ENCODE peak calls at places on chromosomes 13 and 19, in five cellular contexts. T is activated T-cell treated with anti-CD3 and anti-CD28 coated beads, Interleukin-2, amount 50 U/mL, for 1 hour; Z is heart right ventricle; D is vagina; B is AG09319. W is an unnamed sample.

GRCh38 chr13:60078226-60078625 is 85.5 kb downstream of the DIAPH3 start:
- DNase-seq in D (no peak), Z (no peak), T (no peak), B (no peak), W (no peak)

GRCh38 chr19:9945319-9945966 is 9.1 kb upstream of the OLFM2 start:
- DNase-seq in Z (peak), D (no peak), B (peak), T (no peak), W (peak)

GRCh38 chr19:17703823-17704463 is 15.3 kb upstream of the MAP1S start:
- DNase-seq in Z (no peak), D (no peak), B (no peak), T (peak), W (no peak)

GRCh38 chr19:51460164-51460992 is 2.1 kb upstream of the SIGLEC8 start:
- DNase-seq in T (no peak), B (no peak), Z (no peak), D (no peak), W (no peak)

GRCh38 chr19:20423381-20424207 is 142.0 kb downstream of the ZNF737 start:
- DNase-seq in D (no peak), B (peak), T (peak), Z (peak), W (peak)

GRCh38 chr19:40759352-40759751 is 8.3 kb downstream of the SNRPA start:
- DNase-seq in T (no peak), D (no peak), B (no peak), Z (no peak), W (no peak)

GRCh38 chr19:18274303-18274775 is at the start of gene IQCN:
- DNase-seq in B (no peak), T (peak), D (no peak), Z (no peak), W (peak)

GRCh38 chr19:52171321-52172169 is at the start of gene ZNF836:
- DNase-seq in D (no peak), T (peak), Z (peak), B (peak), W (peak)

GRCh38 chr13:64071352-64071751 is 2655.7 kb upstream of the PCDH20 start:
- DNase-seq in D (no peak), T (no peak), Z (no peak), B (no peak), W (no peak)

GRCh38 chr19:18227781-18228271 is 1.6 kb upstream of the PDE4C start:
- DNase-seq in B (no peak), T (no peak), Z (no peak), D (no peak), W (no peak)

GRCh38 chr13:34772881-34773280 is 169.2 kb upstream of the NBEA start:
- DNase-seq in T (no peak), Z (no peak), D (no peak), B (no peak), W (no peak)

GRCh38 chr19:4067396-4068057 is 828 bp upstream of the ZBTB7A start:
- DNase-seq in T (no peak), Z (peak), D (no peak), B (no peak), W (no peak)

GRCh38 chr13:79782541-79783216 is 301.7 kb downstream of the NDFIP2 start:
- DNase-seq in T (no peak), B (no peak), Z (peak), D (no peak), W (no peak)

GRCh38 chr19:23509686-23510450 is 114.6 kb upstream of the ZNF91 start:
- DNase-seq in D (no peak), B (no peak), Z (no peak), T (no peak), W (no peak)

GRCh38 chr19:58037927-58038687 is 4.3 kb downstream of the ZSCAN1 start:
- DNase-seq in B (no peak), T (no peak), Z (no peak), D (no peak), W (no peak)

GRCh38 chr19:42316223-42317211 is 3.4 kb downstream of the TMEM145 start:
- DNase-seq in Z (no peak), B (no peak), T (no peak), D (peak), W (no peak)

GRCh38 chr13:24842533-24843278 is 78.7 kb downstream of the RNF17 start:
- DNase-seq in D (no peak), T (no peak), Z (no peak), B (no peak), W (no peak)

GRCh38 chr13:29844441-29844840 is 6.0 kb downstream of the UBL3 start:
- DNase-seq in Z (no peak), T (no peak), B (no peak), D (no peak), W (no peak)

GRCh38 chr19:310141-310651 is 19.0 kb upstream of the PLPP2 start:
- DNase-seq in T (no peak), B (no peak), D (no peak), Z (peak), W (no peak)

GRCh38 chr13:100916943-100917342 is 242.3 kb upstream of the TMTC4 start:
- DNase-seq in D (no peak), Z (no peak), T (no peak), B (no peak), W (no peak)

GRCh38 chr19:38194061-38194701 is 29.8 kb downstream of the DPF1 start:
- DNase-seq in Z (no peak), D (no peak), B (no peak), T (no peak), W (no peak)

GRCh38 chr13:99566125-99567083 is 65.1 kb downstream of the TM9SF2 start:
- DNase-seq in D (no peak), T (no peak), Z (no peak), B (no peak), W (no peak)

GRCh38 chr13:112057736-112058518 is 9.0 kb upstream of the SOX1 start:
- DNase-seq in B (no peak), D (no peak), Z (no peak), T (no peak), W (no peak)

GRCh38 chr13:30898721-30899188 is 7.3 kb upstream of the MEDAG start:
- DNase-seq in T (no peak), Z (peak), B (peak), D (no peak), W (peak)

GRCh38 chr13:94033830-94034642 is 445.4 kb downstream of the DCT start:
- DNase-seq in B (no peak), D (no peak), T (no peak), Z (no peak), W (no peak)

GRCh38 chr19:52778811-52779210 is 7.8 kb downstream of the ZNF600 start:
- DNase-seq in D (no peak), Z (no peak), B (no peak), T (no peak), W (no peak)

GRCh38 chr19:30718728-30719127 is 346.5 kb downstream of the ZNF536 start:
- DNase-seq in T (no peak), D (no peak), B (no peak), Z (peak), W (no peak)

GRCh38 chr19:2334986-2335846 is 6.7 kb downstream of the SPPL2B start:
- DNase-seq in B (no peak), T (no peak), Z (no peak), D (no peak), W (no peak)

GRCh38 chr13:110396476-110396875 is 89.4 kb downstream of the COL4A2 start:
- DNase-seq in D (no peak), T (no peak), Z (no peak), B (no peak), W (no peak)

GRCh38 chr19:872266-872951 is 12.9 kb downstream of the CFD start:
- DNase-seq in T (peak), B (no peak), Z (peak), D (no peak), W (no peak)

GRCh38 chr13:55345197-55345596 is 1795.5 kb upstream of the PRR20A start:
- DNase-seq in B (no peak), T (no peak), Z (no peak), D (no peak), W (no peak)

GRCh38 chr13:55654243-55654642 is 1486.5 kb upstream of the PRR20A start:
- DNase-seq in Z (no peak), D (no peak), T (no peak), B (no peak), W (no peak)

GRCh38 chr13:110806636-110807035 is 93.1 kb downstream of the ING1 start:
- DNase-seq in Z (no peak), T (no peak), D (no peak), B (no peak), W (no peak)

GRCh38 chr19:50654882-50655281 is 5.6 kb downstream of the C19orf81 start:
- DNase-seq in B (no peak), T (no peak), D (no peak), Z (no peak), W (no peak)

GRCh38 chr19:55116232-55117062 is 990 bp downstream of the PPP1R12C start:
- DNase-seq in D (no peak), T (peak), Z (peak), B (no peak), W (peak)

GRCh38 chr13:83065136-83065535 is 817.1 kb downstream of the SLITRK1 start:
- DNase-seq in T (no peak), D (no peak), Z (no peak), B (peak), W (peak)